ENCODE peak calls at places on chromosomes 1 and 21, in eight cellular contexts. R is uterus, Z is ovary, M is right lobe of liver, O is H1, E is transverse colon, U is sigmoid colon, S is stomach. A is an unnamed sample.

GRCh38 chr1:154225370-154225769 is 4.6 kb downstream of the UBAP2L start:
- DNase-seq in R (no peak), Z (no peak), M (no peak), O (no peak), E (no peak), U (no peak), S (no peak), A (no peak)

GRCh38 chr1:69915347-69915746 is 290.0 kb downstream of the LRRC40 start:
- DNase-seq in R (no peak), Z (no peak), M (no peak), O (no peak), E (no peak), U (no peak), S (no peak), A (no peak)

GRCh38 chr1:119475866-119476439 is 31.1 kb upstream of the HSD3B1 start:
- DNase-seq in R (no peak), Z (peak; percentile 39), M (peak; percentile 72), O (peak; percentile 85), E (peak; percentile 71), U (no peak), S (peak; percentile 69), A (peak; percentile 14)

GRCh38 chr1:941588-942383 is 17.3 kb downstream of the NOC2L start:
- DNase-seq in R (peak; percentile 93), Z (peak; percentile 75), M (peak; percentile 76), O (peak; percentile 79), E (peak; percentile 73), U (peak; percentile 88), S (peak; percentile 73), A (no peak)

GRCh38 chr1:204255225-204255624 is 41.4 kb upstream of the GOLT1A start:
- DNase-seq in R (no peak), Z (no peak), M (no peak), O (peak; percentile 75), E (no peak), U (no peak), S (no peak), A (no peak)

GRCh38 chr21:42747267-42747701 is 93.9 kb downstream of the PDE9A start:
- DNase-seq in R (no peak), Z (no peak), M (no peak), O (no peak), E (no peak), U (peak; percentile 59), S (no peak), A (no peak)

GRCh38 chr1:183605904-183606303 is 15.6 kb upstream of the NCF2 start:
- DNase-seq in R (no peak), Z (no peak), M (no peak), O (peak; percentile 16), E (no peak), U (no peak), S (no peak), A (no peak)

GRCh38 chr1:76746195-76746594 is 121.1 kb upstream of the ST6GALNAC5 start:
- DNase-seq in R (no peak), Z (no peak), M (no peak), O (no peak), E (no peak), U (no peak), S (no peak), A (no peak)

GRCh38 chr1:43908858-43909257 is 24.7 kb upstream of the ARTN start:
- DNase-seq in R (no peak), Z (no peak), M (no peak), O (no peak), E (no peak), U (peak; percentile 13), S (no peak), A (no peak)

GRCh38 chr1:39722495-39722894 is 16.2 kb upstream of the PPIE start:
- DNase-seq in R (no peak), Z (no peak), M (no peak), O (no peak), E (no peak), U (no peak), S (no peak), A (no peak)

GRCh38 chr1:6423321-6423999 is 1.1 kb upstream of the ESPN start:
- DNase-seq in R (no peak), Z (peak; percentile 41), M (peak; percentile 67), O (peak; percentile 92), E (peak; percentile 82), U (no peak), S (peak; percentile 83), A (no peak)

GRCh38 chr1:155086182-155086741 is 7.6 kb downstream of the EFNA3 start:
- DNase-seq in R (peak; percentile 75), Z (peak; percentile 83), M (peak; percentile 58), O (peak; percentile 98), E (peak; percentile 80), U (peak; percentile 86), S (peak; percentile 75), A (peak; percentile 78)

GRCh38 chr21:19987671-19988070 is 1010.5 kb upstream of the NCAM2 start:
- DNase-seq in R (no peak), Z (no peak), M (no peak), O (no peak), E (no peak), U (no peak), S (no peak), A (no peak)

GRCh38 chr1:46798820-46799219 is at the start of gene CYP4B1:
- DNase-seq in R (peak; percentile 44), Z (no peak), M (no peak), O (no peak), E (peak; percentile 39), U (peak; percentile 87), S (peak; percentile 78), A (peak; percentile 87)

GRCh38 chr21:45441431-45442255 is 36.7 kb downstream of the COL18A1 start:
- DNase-seq in R (no peak), Z (no peak), M (peak; percentile 23), O (no peak), E (no peak), U (no peak), S (no peak), A (no peak)

GRCh38 chr1:201724760-201725105 is 104.2 kb upstream of the IPO9 start:
- DNase-seq in R (no peak), Z (no peak), M (no peak), O (no peak), E (no peak), U (peak; percentile 69), S (no peak), A (no peak)

GRCh38 chr1:7580923-7581753 is 190.0 kb upstream of the VAMP3 start:
- DNase-seq in R (no peak), Z (peak; percentile 5), M (no peak), O (no peak), E (no peak), U (peak; percentile 52), S (no peak), A (no peak)

GRCh38 chr21:32940079-32941014 is 85.4 kb upstream of the OLIG2 start:
- DNase-seq in R (no peak), Z (no peak), M (no peak), O (no peak), E (peak; percentile 41), U (no peak), S (peak; percentile 44), A (no peak)

GRCh38 chr1:234579967-234580366 is 30.0 kb downstream of the IRF2BP2 start:
- DNase-seq in R (no peak), Z (no peak), M (no peak), O (no peak), E (no peak), U (no peak), S (no peak), A (no peak)
- TF ChIP-seq CTCF in R (no peak), Z (no peak), M (peak; percentile 14), O (peak; percentile 28), E (peak; percentile 40), U (no peak), S (no peak), A (no peak)

GRCh38 chr1:206909167-206909882 is 12.1 kb downstream of the IL24 start:
- DNase-seq in R (peak; percentile 39), Z (peak; percentile 57), M (peak; percentile 86), O (peak; percentile 84), E (peak; percentile 76), U (peak; percentile 78), S (peak; percentile 96), A (peak; percentile 44)
- H3K27ac ChIP-seq in R (peak overlapping the region; percentile 50), Z (no peak overlapping the region), M (no peak overlapping the region), O (no peak overlapping the region), E (peak overlapping the region; percentile 0), U (no peak overlapping the region), S (peak overlapping the region; percentile 72), A (no peak overlapping the region)

DNA sequence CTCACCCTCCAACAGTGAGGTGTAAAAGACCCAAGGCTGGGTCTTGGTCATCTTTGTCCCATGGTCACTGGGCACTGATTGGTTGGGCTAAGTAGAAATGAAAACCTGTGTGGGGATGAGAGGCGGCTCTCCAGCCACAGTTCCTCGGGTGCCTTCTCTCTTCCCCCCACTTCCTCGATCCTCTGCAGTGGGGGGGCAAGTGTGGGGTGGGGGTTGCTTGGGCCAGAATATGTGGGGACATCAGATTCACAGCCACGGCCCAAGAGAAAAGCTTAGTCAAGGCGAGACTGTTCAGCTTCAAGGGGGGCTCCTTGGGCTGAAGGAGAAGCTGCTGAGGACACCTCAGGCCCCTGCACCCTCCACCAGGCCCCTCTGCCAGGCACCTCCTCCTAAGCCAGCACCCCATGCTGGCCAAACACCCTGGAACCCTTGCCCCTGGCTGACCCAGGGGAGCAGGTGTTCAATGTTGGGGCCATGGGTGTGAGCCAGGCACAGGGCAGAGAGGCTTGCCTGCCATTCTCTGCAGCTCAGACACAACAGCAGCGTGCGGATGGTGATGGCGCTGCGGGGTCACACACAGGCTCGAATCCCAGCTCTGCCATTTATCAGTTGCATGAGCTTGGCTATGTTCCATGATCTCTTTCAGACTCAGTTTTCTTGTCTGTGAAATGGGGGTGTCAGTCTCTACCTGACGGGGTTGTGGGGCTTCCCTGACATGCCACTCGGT is 21.0 kb upstream of the TNFRSF1B start:
- DNase-seq in R (no peak), Z (no peak), M (no peak), O (no peak), E (no peak), U (no peak), S (no peak), A (no peak)
- TF ChIP-seq POLR2A in R (no peak), Z (no peak), M (no peak), O (no peak), E (no peak), U (no peak), S (no peak), A (no peak)

GRCh38 chr1:225526878-225527277 is 99.0 kb upstream of the LBR start:
- DNase-seq in R (no peak), Z (no peak), M (no peak), O (no peak), E (no peak), U (no peak), S (peak; percentile 68), A (no peak)
- TF ChIP-seq CTCF in R (no peak), Z (no peak), M (no peak), O (no peak), E (no peak), U (no peak), S (no peak), A (no peak)

DNA sequence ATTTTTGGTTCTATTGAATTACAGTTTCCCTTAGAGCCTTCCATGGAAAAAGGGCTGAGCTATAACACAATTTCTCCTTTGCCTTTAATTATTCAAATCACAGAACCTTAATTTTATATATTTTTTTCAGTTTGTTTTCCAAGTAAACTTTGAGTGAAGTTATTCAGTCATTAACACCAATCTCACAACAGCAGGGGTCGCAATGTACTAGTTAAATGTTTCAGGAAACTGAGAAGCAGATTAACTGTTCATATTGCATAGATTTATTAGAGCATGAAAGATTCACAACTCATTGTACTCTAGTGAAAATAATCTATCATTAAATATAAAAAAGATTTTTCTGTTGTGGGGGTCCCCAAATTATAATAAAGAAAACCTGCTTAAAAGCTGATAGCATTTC is 64.1 kb downstream of the KIFAP3 start:
- DNase-seq in R (peak; percentile 26), Z (peak; percentile 15), M (no peak), O (no peak), E (peak; percentile 14), U (no peak), S (no peak), A (peak; percentile 86)
- H3K27ac ChIP-seq in R (no peak overlapping the region), Z (no peak overlapping the region), M (no peak overlapping the region), O (no peak overlapping the region), E (no peak overlapping the region), U (no peak overlapping the region), S (no peak overlapping the region), A (no peak overlapping the region)

A was measured in tibial nerve.